ENCODE peak calls at places on chromosomes 11 and 22, in eight cellular contexts. F, L, T, Z, Y, W, G and J are unnamed samples.

GRCh38 chr11:79902493-79902892 is 461.7 kb upstream of the TENM4 start:
- DNase-seq in F (no peak), L (no peak), T (no peak), Z (no peak), Y (no peak), W (no peak), G (no peak), J (no peak)

GRCh38 chr11:64298966-64299846 is 952 bp upstream of the CATSPERZ start:
- DNase-seq in F (no peak), L (no peak), T (no peak), Z (no peak), Y (no peak), W (peak; percentile 9), G (peak; percentile 79), J (no peak)

GRCh38 chr11:66333220-66333877 is 2.9 kb downstream of the RIN1 start:
- DNase-seq in F (no peak), L (no peak), T (no peak), Z (no peak), Y (no peak), W (no peak), G (no peak), J (peak; percentile 35)

GRCh38 chr11:8260202-8260996 is 3.3 kb downstream of the LMO1 start:
- DNase-seq in F (no peak), L (no peak), T (no peak), Z (no peak), Y (peak; percentile 15), W (no peak), G (peak; percentile 14), J (peak; percentile 28)

GRCh38 chr22:46737105-46737975 is 712 bp downstream of the CERK start:
- DNase-seq in F (peak; percentile 6), L (peak; percentile 25), T (peak; percentile 65), Z (peak; percentile 36), Y (peak; percentile 46), W (peak; percentile 69), G (no peak), J (peak; percentile 74)

GRCh38 chr22:43094085-43094484 is 4.9 kb upstream of the TTLL1 start:
- DNase-seq in F (peak; percentile 50), L (no peak), T (no peak), Z (no peak), Y (peak; percentile 57), W (no peak), G (peak; percentile 53), J (no peak)

GRCh38 chr11:115745041-115745440 is 240.8 kb upstream of the CADM1 start:
- DNase-seq in F (no peak), L (no peak), T (no peak), Z (no peak), Y (peak; percentile 50), W (no peak), G (no peak), J (no peak)

GRCh38 chr11:44629732-44630345 is 64.4 kb downstream of the CD82 start:
- DNase-seq in F (no peak), L (no peak), T (no peak), Z (no peak), Y (no peak), W (no peak), G (peak; percentile 3), J (no peak)

GRCh38 chr11:115198301-115198700 is 305.9 kb downstream of the CADM1 start:
- DNase-seq in F (no peak), L (no peak), T (no peak), Z (no peak), Y (no peak), W (no peak), G (no peak), J (no peak)